ENCODE peak calls at places on chromosome 18, in nine cellular contexts. One of them, this sample, is unnamed.
A peak's percentile ranks its signal among the peaks of the same experiment; 100 is the strongest.

GRCh38 chr18:42635378-42636048 is 480.0 kb downstream of the RIT2 start:
- DNase-seq in endothelial cell: peak; percentile 5
- DNase-seq in fibroblast of the aortic adventitia: no peak
- DNase-seq in uterus: peak; percentile 13
- DNase-seq in upper lobe of right lung: no peak
- DNase-seq in ovary: no peak
- DNase-seq in breast epithelium: no peak
- DNase-seq in GM06990: no peak
- DNase-seq in CD8-positive, alpha-beta T cell: no peak
- DNase-seq in this sample: no peak

GRCh38 chr18:986552-986951 is 81.9 kb downstream of the ADCYAP1 start:
- DNase-seq in endothelial cell: no peak
- DNase-seq in fibroblast of the aortic adventitia: peak; percentile 29
- DNase-seq in uterus: no peak
- DNase-seq in upper lobe of right lung: no peak
- DNase-seq in ovary: no peak
- DNase-seq in breast epithelium: no peak
- DNase-seq in GM06990: no peak
- DNase-seq in CD8-positive, alpha-beta T cell: no peak
- DNase-seq in this sample: no peak

GRCh38 chr18:79275461-79275860 is 120.3 kb upstream of the NFATC1 start:
- DNase-seq in endothelial cell: no peak
- DNase-seq in fibroblast of the aortic adventitia: no peak
- DNase-seq in uterus: no peak
- DNase-seq in upper lobe of right lung: no peak
- DNase-seq in ovary: no peak
- DNase-seq in breast epithelium: no peak
- DNase-seq in GM06990: no peak
- DNase-seq in CD8-positive, alpha-beta T cell: no peak
- DNase-seq in this sample: no peak

GRCh38 chr18:78642561-78643398 is 336.8 kb upstream of the SALL3 start:
- DNase-seq in endothelial cell: no peak
- DNase-seq in fibroblast of the aortic adventitia: no peak
- DNase-seq in uterus: no peak
- DNase-seq in upper lobe of right lung: no peak
- DNase-seq in ovary: no peak
- DNase-seq in breast epithelium: no peak
- DNase-seq in GM06990: no peak
- DNase-seq in CD8-positive, alpha-beta T cell: no peak
- DNase-seq in this sample: no peak

GRCh38 chr18:29749699-29750098 is 1292.8 kb downstream of the DSC3 start:
- DNase-seq in endothelial cell: no peak
- DNase-seq in fibroblast of the aortic adventitia: peak; percentile 37
- DNase-seq in uterus: no peak
- DNase-seq in upper lobe of right lung: no peak
- DNase-seq in ovary: no peak
- DNase-seq in breast epithelium: no peak
- DNase-seq in GM06990: no peak
- DNase-seq in CD8-positive, alpha-beta T cell: no peak
- DNase-seq in this sample: no peak

GRCh38 chr18:9946831-9947230 is 33.0 kb downstream of the VAPA start:
- DNase-seq in endothelial cell: no peak
- DNase-seq in fibroblast of the aortic adventitia: no peak
- DNase-seq in uterus: no peak
- DNase-seq in upper lobe of right lung: no peak
- DNase-seq in ovary: no peak
- DNase-seq in breast epithelium: no peak
- DNase-seq in GM06990: no peak
- DNase-seq in CD8-positive, alpha-beta T cell: no peak
- DNase-seq in this sample: no peak

GRCh38 chr18:61731693-61732376 is 161.0 kb downstream of the RNF152 start:
- DNase-seq in endothelial cell: no peak
- DNase-seq in fibroblast of the aortic adventitia: peak; percentile 87
- DNase-seq in uterus: no peak
- DNase-seq in upper lobe of right lung: no peak
- DNase-seq in ovary: no peak
- DNase-seq in breast epithelium: no peak
- DNase-seq in GM06990: no peak
- DNase-seq in CD8-positive, alpha-beta T cell: no peak
- DNase-seq in this sample: no peak

GRCh38 chr18:57523171-57523956 is 63.1 kb downstream of the FECH start:
- DNase-seq in endothelial cell: no peak
- DNase-seq in fibroblast of the aortic adventitia: no peak
- DNase-seq in uterus: no peak
- DNase-seq in upper lobe of right lung: no peak
- DNase-seq in ovary: no peak
- DNase-seq in breast epithelium: no peak
- DNase-seq in GM06990: no peak
- DNase-seq in CD8-positive, alpha-beta T cell: no peak
- DNase-seq in this sample: no peak

GRCh38 chr18:62925031-62925688 is 209.8 kb downstream of the PHLPP1 start:
- DNase-seq in endothelial cell: no peak
- DNase-seq in fibroblast of the aortic adventitia: no peak
- DNase-seq in uterus: no peak
- DNase-seq in upper lobe of right lung: no peak
- DNase-seq in ovary: no peak
- DNase-seq in breast epithelium: no peak
- DNase-seq in GM06990: no peak
- DNase-seq in CD8-positive, alpha-beta T cell: no peak
- DNase-seq in this sample: no peak

GRCh38 chr18:22559414-22560282 is 141.9 kb upstream of the CTAGE1 start:
- DNase-seq in endothelial cell: peak; percentile 60
- DNase-seq in fibroblast of the aortic adventitia: peak; percentile 89
- DNase-seq in uterus: peak; percentile 78
- DNase-seq in upper lobe of right lung: peak; percentile 82
- DNase-seq in ovary: peak; percentile 79
- DNase-seq in breast epithelium: peak; percentile 55
- DNase-seq in GM06990: no peak
- DNase-seq in CD8-positive, alpha-beta T cell: no peak
- DNase-seq in this sample: peak; percentile 69

GRCh38 chr18:30245756-30246515 is 796.6 kb downstream of the DSC3 start:
- DNase-seq in endothelial cell: no peak
- DNase-seq in fibroblast of the aortic adventitia: no peak
- DNase-seq in uterus: no peak
- DNase-seq in upper lobe of right lung: no peak
- DNase-seq in ovary: no peak
- DNase-seq in breast epithelium: no peak
- DNase-seq in GM06990: no peak
- DNase-seq in CD8-positive, alpha-beta T cell: no peak
- DNase-seq in this sample: no peak

GRCh38 chr18:3481696-3482210 is 31.8 kb downstream of the TGIF1 start:
- DNase-seq in endothelial cell: peak; percentile 39
- DNase-seq in fibroblast of the aortic adventitia: peak; percentile 52
- DNase-seq in uterus: no peak
- DNase-seq in upper lobe of right lung: no peak
- DNase-seq in ovary: no peak
- DNase-seq in breast epithelium: no peak
- DNase-seq in GM06990: no peak
- DNase-seq in CD8-positive, alpha-beta T cell: no peak
- DNase-seq in this sample: no peak

GRCh38 chr18:58512161-58512581 is 116.7 kb downstream of the ALPK2 start:
- DNase-seq in endothelial cell: no peak
- DNase-seq in fibroblast of the aortic adventitia: no peak
- DNase-seq in uterus: no peak
- DNase-seq in upper lobe of right lung: no peak
- DNase-seq in ovary: no peak
- DNase-seq in breast epithelium: no peak
- DNase-seq in GM06990: no peak
- DNase-seq in CD8-positive, alpha-beta T cell: no peak
- DNase-seq in this sample: no peak

GRCh38 chr18:22168360-22168921 is 948 bp upstream of the GATA6 start:
- DNase-seq in endothelial cell: peak; percentile 56
- DNase-seq in fibroblast of the aortic adventitia: peak; percentile 52
- DNase-seq in uterus: peak; percentile 40
- DNase-seq in upper lobe of right lung: no peak
- DNase-seq in ovary: peak; percentile 55
- DNase-seq in breast epithelium: no peak
- DNase-seq in GM06990: peak; percentile 22
- DNase-seq in CD8-positive, alpha-beta T cell: no peak
- DNase-seq in this sample: no peak

GRCh38 chr18:48782381-48782841 is 168.4 kb downstream of the SMAD7 start:
- DNase-seq in endothelial cell: no peak
- DNase-seq in fibroblast of the aortic adventitia: peak; percentile 14
- DNase-seq in uterus: no peak
- DNase-seq in upper lobe of right lung: peak; percentile 77
- DNase-seq in ovary: peak; percentile 51
- DNase-seq in breast epithelium: no peak
- DNase-seq in GM06990: no peak
- DNase-seq in CD8-positive, alpha-beta T cell: no peak
- DNase-seq in this sample: no peak

GRCh38 chr18:54774971-54775665 is 53.2 kb upstream of the RAB27B start:
- DNase-seq in endothelial cell: no peak
- DNase-seq in fibroblast of the aortic adventitia: peak; percentile 48
- DNase-seq in uterus: no peak
- DNase-seq in upper lobe of right lung: no peak
- DNase-seq in ovary: no peak
- DNase-seq in breast epithelium: no peak
- DNase-seq in GM06990: no peak
- DNase-seq in CD8-positive, alpha-beta T cell: no peak
- DNase-seq in this sample: no peak

DNA sequence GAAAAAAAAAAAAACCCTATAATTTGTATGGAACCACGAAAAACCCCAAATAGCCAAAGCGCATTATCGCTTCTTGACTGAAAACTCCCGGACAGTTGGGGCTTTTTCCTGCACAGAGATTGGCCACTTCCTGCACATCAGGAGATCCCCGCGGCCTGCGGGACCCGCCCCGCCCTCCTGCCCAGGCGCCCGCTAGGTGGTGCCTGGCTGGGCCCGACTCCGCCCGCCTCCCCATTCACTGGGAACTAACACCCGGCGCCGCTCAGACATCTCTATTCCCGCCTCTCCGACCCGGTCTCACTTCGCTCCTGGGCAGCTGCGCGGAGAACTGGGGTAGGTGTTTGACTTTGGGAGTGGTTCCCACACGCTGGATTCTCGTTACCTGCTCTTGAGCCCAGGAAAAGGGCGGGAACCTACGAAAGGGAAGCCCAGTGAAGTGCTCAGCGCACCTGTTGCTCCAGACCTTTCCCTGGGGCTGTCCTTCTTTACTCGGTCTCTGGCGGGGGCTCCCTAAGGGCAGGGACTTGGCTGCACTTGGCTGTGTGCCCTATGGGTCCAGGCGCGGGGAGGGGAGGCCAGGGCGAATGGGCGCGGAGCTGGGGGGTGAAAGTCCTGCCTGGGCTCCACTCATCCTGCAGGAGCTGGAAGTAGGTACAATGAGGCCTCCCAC is at the start of gene HMSD:
- DNase-seq in endothelial cell: peak; percentile 73
- DNase-seq in fibroblast of the aortic adventitia: peak; percentile 16
- DNase-seq in uterus: no peak
- DNase-seq in upper lobe of right lung: peak; percentile 88
- DNase-seq in ovary: peak; percentile 24
- DNase-seq in breast epithelium: no peak
- DNase-seq in GM06990: peak; percentile 89
- DNase-seq in CD8-positive, alpha-beta T cell: peak; percentile 30
- DNase-seq in this sample: peak; percentile 49
- TF ChIP-seq CTCF in endothelial cell: no peak
- TF ChIP-seq CTCF in fibroblast of the aortic adventitia: peak; percentile 52
- TF ChIP-seq CTCF in uterus: peak; percentile 44
- TF ChIP-seq CTCF in upper lobe of right lung: peak; percentile 43
- TF ChIP-seq CTCF in ovary: no peak
- TF ChIP-seq CTCF in breast epithelium: no peak
- TF ChIP-seq CTCF in GM06990: peak; percentile 68
- TF ChIP-seq CTCF in CD8-positive, alpha-beta T cell: no peak
- TF ChIP-seq CTCF in this sample: peak; percentile 61

GRCh38 chr18:60075477-60075876 is 175.7 kb downstream of the PMAIP1 start:
- DNase-seq in endothelial cell: no peak
- DNase-seq in fibroblast of the aortic adventitia: no peak
- DNase-seq in uterus: no peak
- DNase-seq in upper lobe of right lung: peak; percentile 46
- DNase-seq in ovary: peak; percentile 6
- DNase-seq in breast epithelium: no peak
- DNase-seq in GM06990: no peak
- DNase-seq in CD8-positive, alpha-beta T cell: no peak
- DNase-seq in this sample: no peak
- TF ChIP-seq CTCF in endothelial cell: no peak
- TF ChIP-seq CTCF in fibroblast of the aortic adventitia: no peak
- TF ChIP-seq CTCF in uterus: no peak
- TF ChIP-seq CTCF in upper lobe of right lung: no peak
- TF ChIP-seq CTCF in ovary: no peak
- TF ChIP-seq CTCF in breast epithelium: no peak
- TF ChIP-seq CTCF in GM06990: peak; percentile 20
- TF ChIP-seq CTCF in CD8-positive, alpha-beta T cell: no peak
- TF ChIP-seq CTCF in this sample: no peak

GRCh38 chr18:45910405-45911023 is 56.6 kb downstream of the EPG5 start:
- DNase-seq in endothelial cell: peak; percentile 70
- DNase-seq in fibroblast of the aortic adventitia: peak; percentile 66
- DNase-seq in uterus: no peak
- DNase-seq in upper lobe of right lung: no peak
- DNase-seq in ovary: no peak
- DNase-seq in breast epithelium: peak; percentile 61
- DNase-seq in GM06990: peak; percentile 9
- DNase-seq in CD8-positive, alpha-beta T cell: peak; percentile 58
- DNase-seq in this sample: peak; percentile 42

GRCh38 chr18:45920367-45920766 is 46.8 kb downstream of the EPG5 start:
- DNase-seq in endothelial cell: no peak
- DNase-seq in fibroblast of the aortic adventitia: peak; percentile 84
- DNase-seq in uterus: peak; percentile 32
- DNase-seq in upper lobe of right lung: peak; percentile 84
- DNase-seq in ovary: peak; percentile 52
- DNase-seq in breast epithelium: peak; percentile 91
- DNase-seq in GM06990: no peak
- DNase-seq in CD8-positive, alpha-beta T cell: no peak
- DNase-seq in this sample: no peak

GRCh38 chr18:45913276-45913675 is 53.9 kb downstream of the EPG5 start:
- DNase-seq in endothelial cell: no peak
- DNase-seq in fibroblast of the aortic adventitia: no peak
- DNase-seq in uterus: no peak
- DNase-seq in upper lobe of right lung: no peak
- DNase-seq in ovary: no peak
- DNase-seq in breast epithelium: no peak
- DNase-seq in GM06990: no peak
- DNase-seq in CD8-positive, alpha-beta T cell: no peak
- DNase-seq in this sample: no peak

DNA sequence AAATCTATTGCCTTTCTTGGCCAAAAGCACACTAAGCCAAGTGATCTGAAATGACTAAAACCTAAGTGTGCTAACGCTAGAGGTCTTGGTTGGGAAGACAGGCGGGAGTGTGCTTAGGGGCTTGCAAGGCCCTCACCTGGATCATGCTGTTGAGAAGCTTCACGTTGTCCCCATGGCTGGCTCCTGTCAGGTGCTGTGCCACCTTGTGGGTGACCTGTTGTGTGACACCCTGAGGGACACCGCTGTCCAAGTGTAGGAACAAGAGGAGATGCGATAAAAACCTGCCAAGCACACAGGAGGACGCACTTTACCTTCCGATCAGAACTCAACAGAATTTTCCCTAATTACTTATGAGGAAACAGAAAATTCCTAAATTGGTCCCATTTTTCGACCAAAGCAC is 50.8 kb downstream of the EPG5 start:
- DNase-seq in endothelial cell: no peak
- DNase-seq in fibroblast of the aortic adventitia: no peak
- DNase-seq in uterus: no peak
- DNase-seq in upper lobe of right lung: no peak
- DNase-seq in ovary: no peak
- DNase-seq in breast epithelium: no peak
- DNase-seq in GM06990: no peak
- DNase-seq in CD8-positive, alpha-beta T cell: no peak
- DNase-seq in this sample: no peak
- TF ChIP-seq CTCF in endothelial cell: no peak
- TF ChIP-seq CTCF in fibroblast of the aortic adventitia: no peak
- TF ChIP-seq CTCF in uterus: no peak
- TF ChIP-seq CTCF in upper lobe of right lung: no peak
- TF ChIP-seq CTCF in ovary: no peak
- TF ChIP-seq CTCF in breast epithelium: no peak
- TF ChIP-seq CTCF in GM06990: peak; percentile 25
- TF ChIP-seq CTCF in CD8-positive, alpha-beta T cell: no peak
- TF ChIP-seq CTCF in this sample: peak; percentile 39

GRCh38 chr18:32032609-32033008 is 14.0 kb downstream of the RNF125 start:
- DNase-seq in endothelial cell: no peak
- DNase-seq in fibroblast of the aortic adventitia: no peak
- DNase-seq in uterus: no peak
- DNase-seq in upper lobe of right lung: no peak
- DNase-seq in ovary: no peak
- DNase-seq in breast epithelium: no peak
- DNase-seq in GM06990: no peak
- DNase-seq in CD8-positive, alpha-beta T cell: no peak
- DNase-seq in this sample: no peak
- TF ChIP-seq CTCF in endothelial cell: no peak
- TF ChIP-seq CTCF in fibroblast of the aortic adventitia: no peak
- TF ChIP-seq CTCF in uterus: no peak
- TF ChIP-seq CTCF in upper lobe of right lung: no peak
- TF ChIP-seq CTCF in ovary: no peak
- TF ChIP-seq CTCF in breast epithelium: no peak
- TF ChIP-seq CTCF in GM06990: no peak
- TF ChIP-seq CTCF in CD8-positive, alpha-beta T cell: no peak
- TF ChIP-seq CTCF in this sample: no peak

This sample was measured in progenitor cell of endocrine pancreas.